ENCODE peak calls at places on chromosomes 11 and 22, in five cellular contexts. One of them, this sample, is unnamed.

GRCh38 chr11:110317516-110317932 is 21.1 kb upstream of the RDX start:
- DNase-seq in HCT116: no peak
- DNase-seq in GM12878: no peak
- DNase-seq in HepG2: no peak
- DNase-seq in K562: peak; percentile 44
- DNase-seq in this sample: peak; percentile 62

GRCh38 chr22:41030891-41031290 is 61.5 kb upstream of the EP300 start:
- DNase-seq in HCT116: no peak
- DNase-seq in GM12878: no peak
- DNase-seq in HepG2: no peak
- DNase-seq in K562: no peak
- DNase-seq in this sample: no peak

GRCh38 chr22:27732391-27732790 is 69.2 kb downstream of the MN1 start:
- DNase-seq in HCT116: no peak
- DNase-seq in GM12878: no peak
- DNase-seq in HepG2: no peak
- DNase-seq in K562: no peak
- DNase-seq in this sample: no peak

GRCh38 chr11:96341237-96342130 is 1.5 kb downstream of the MAML2 start:
- DNase-seq in HCT116: no peak
- DNase-seq in GM12878: no peak
- DNase-seq in HepG2: peak; percentile 44
- DNase-seq in K562: peak; percentile 75
- DNase-seq in this sample: peak; percentile 47

GRCh38 chr11:86115542-86116385 is 46.9 kb upstream of the PICALM start:
- DNase-seq in HCT116: no peak
- DNase-seq in GM12878: no peak
- DNase-seq in HepG2: no peak
- DNase-seq in K562: no peak
- DNase-seq in this sample: no peak

GRCh38 chr11:114260483-114260882 is 35.7 kb upstream of the NNMT start:
- DNase-seq in HCT116: no peak
- DNase-seq in GM12878: no peak
- DNase-seq in HepG2: no peak
- DNase-seq in K562: no peak
- DNase-seq in this sample: no peak

GRCh38 chr11:68454767-68455166 is 5.8 kb upstream of the PPP6R3 start:
- DNase-seq in HCT116: no peak
- DNase-seq in GM12878: no peak
- DNase-seq in HepG2: no peak
- DNase-seq in K562: no peak
- DNase-seq in this sample: no peak

GRCh38 chr22:19578180-19579004 is 54.2 kb upstream of the CLDN5 start:
- DNase-seq in HCT116: no peak
- DNase-seq in GM12878: no peak
- DNase-seq in HepG2: no peak
- DNase-seq in K562: peak; percentile 68
- DNase-seq in this sample: no peak

GRCh38 chr11:103676413-103676812 is 360.0 kb upstream of the DDI1 start:
- DNase-seq in HCT116: no peak
- DNase-seq in GM12878: no peak
- DNase-seq in HepG2: no peak
- DNase-seq in K562: no peak
- DNase-seq in this sample: no peak

GRCh38 chr11:126304457-126305072 is 705 bp downstream of the DCPS start:
- DNase-seq in HCT116: no peak
- DNase-seq in GM12878: no peak
- DNase-seq in HepG2: no peak
- DNase-seq in K562: no peak
- DNase-seq in this sample: peak; percentile 32

GRCh38 chr11:96098511-96099241 is 174.8 kb upstream of the MTMR2 start:
- DNase-seq in HCT116: no peak
- DNase-seq in GM12878: no peak
- DNase-seq in HepG2: peak; percentile 95
- DNase-seq in K562: no peak
- DNase-seq in this sample: no peak

GRCh38 chr11:107799245-107799859 is 59.2 kb downstream of the SLC35F2 start:
- DNase-seq in HCT116: peak; percentile 46
- DNase-seq in GM12878: peak; percentile 12
- DNase-seq in HepG2: peak; percentile 41
- DNase-seq in K562: peak; percentile 68
- DNase-seq in this sample: peak; percentile 60

GRCh38 chr22:47094861-47095330 is 332.4 kb downstream of the TBC1D22A start:
- DNase-seq in HCT116: no peak
- DNase-seq in GM12878: no peak
- DNase-seq in HepG2: no peak
- DNase-seq in K562: no peak
- DNase-seq in this sample: no peak

GRCh38 chr11:76415073-76415472 is 29.7 kb upstream of the EMSY start:
- DNase-seq in HCT116: no peak
- DNase-seq in GM12878: no peak
- DNase-seq in HepG2: no peak
- DNase-seq in K562: no peak
- DNase-seq in this sample: no peak

GRCh38 chr11:16606784-16607674 is 131.4 kb upstream of the C11orf58 start:
- DNase-seq in HCT116: no peak
- DNase-seq in GM12878: no peak
- DNase-seq in HepG2: no peak
- DNase-seq in K562: peak; percentile 47
- DNase-seq in this sample: peak; percentile 77

GRCh38 chr11:13972958-13973357 is 10.4 kb downstream of the SPON1 start:
- DNase-seq in HCT116: no peak
- DNase-seq in GM12878: no peak
- DNase-seq in HepG2: no peak
- DNase-seq in K562: no peak
- DNase-seq in this sample: no peak

GRCh38 chr11:13970986-13971385 is 8.5 kb downstream of the SPON1 start:
- DNase-seq in HCT116: peak; percentile 24
- DNase-seq in GM12878: no peak
- DNase-seq in HepG2: peak; percentile 30
- DNase-seq in K562: no peak
- DNase-seq in this sample: peak; percentile 64

GRCh38 chr11:13966486-13966885 is 4.0 kb downstream of the SPON1 start:
- DNase-seq in HCT116: no peak
- DNase-seq in GM12878: no peak
- DNase-seq in HepG2: no peak
- DNase-seq in K562: no peak
- DNase-seq in this sample: no peak

GRCh38 chr11:13972033-13972910 is 9.7 kb downstream of the SPON1 start:
- DNase-seq in HCT116: no peak
- DNase-seq in GM12878: no peak
- DNase-seq in HepG2: no peak
- DNase-seq in K562: no peak
- DNase-seq in this sample: no peak
- TF ChIP-seq ZBTB33 in HCT116: no peak
- TF ChIP-seq ZBTB33 in GM12878: no peak
- TF ChIP-seq ZBTB33 in HepG2: no peak
- TF ChIP-seq ZBTB33 in K562: no peak
- TF ChIP-seq ZBTB33 in this sample: no peak

DNA sequence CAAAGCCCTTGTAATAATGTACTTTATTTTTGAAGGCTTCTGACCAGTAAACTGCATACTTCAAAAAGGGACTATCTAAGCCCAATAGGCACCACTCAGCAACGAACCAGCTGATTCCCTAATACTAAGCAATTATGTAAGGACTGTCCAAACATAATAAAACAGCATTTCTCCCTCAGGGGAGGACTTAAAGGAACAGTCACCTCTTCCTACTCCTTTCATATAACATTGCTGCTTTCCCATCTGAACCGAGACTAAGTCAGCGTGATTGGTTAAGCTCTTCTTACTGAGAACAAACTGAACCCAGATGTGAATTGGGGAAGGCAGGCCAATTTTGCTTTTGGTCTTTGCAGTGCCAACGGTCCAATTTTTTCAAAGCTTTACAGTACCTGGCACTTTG is 420.0 kb downstream of the METTL15 start:
- DNase-seq in HCT116: no peak
- DNase-seq in GM12878: no peak
- DNase-seq in HepG2: no peak
- DNase-seq in K562: no peak
- DNase-seq in this sample: no peak
- TF ChIP-seq YY1 in HCT116: no peak
- TF ChIP-seq YY1 in GM12878: no peak
- TF ChIP-seq YY1 in HepG2: no peak
- TF ChIP-seq YY1 in K562: no peak
- TF ChIP-seq YY1 in this sample: no peak

GRCh38 chr11:122235615-122236014 is 119.6 kb upstream of the BLID start:
- DNase-seq in HCT116: no peak
- DNase-seq in GM12878: no peak
- DNase-seq in HepG2: no peak
- DNase-seq in K562: no peak
- DNase-seq in this sample: no peak

GRCh38 chr11:122229611-122230386 is 113.8 kb upstream of the BLID start:
- DNase-seq in HCT116: no peak
- DNase-seq in GM12878: no peak
- DNase-seq in HepG2: peak; percentile 75
- DNase-seq in K562: no peak
- DNase-seq in this sample: no peak

GRCh38 chr11:122230387-122230760 is 114.4 kb upstream of the BLID start:
- DNase-seq in HCT116: no peak
- DNase-seq in GM12878: no peak
- DNase-seq in HepG2: no peak
- DNase-seq in K562: no peak
- DNase-seq in this sample: no peak

GRCh38 chr11:122232985-122233384 is 117.0 kb upstream of the BLID start:
- DNase-seq in HCT116: no peak
- DNase-seq in GM12878: no peak
- DNase-seq in HepG2: no peak
- DNase-seq in K562: no peak
- DNase-seq in this sample: no peak

GRCh38 chr11:122234257-122234656 is 118.2 kb upstream of the BLID start:
- DNase-seq in HCT116: no peak
- DNase-seq in GM12878: no peak
- DNase-seq in HepG2: no peak
- DNase-seq in K562: no peak
- DNase-seq in this sample: no peak
- TF ChIP-seq ZBTB33 in HCT116: no peak
- TF ChIP-seq ZBTB33 in GM12878: no peak
- TF ChIP-seq ZBTB33 in HepG2: no peak
- TF ChIP-seq ZBTB33 in K562: no peak
- TF ChIP-seq ZBTB33 in this sample: no peak

DNA sequence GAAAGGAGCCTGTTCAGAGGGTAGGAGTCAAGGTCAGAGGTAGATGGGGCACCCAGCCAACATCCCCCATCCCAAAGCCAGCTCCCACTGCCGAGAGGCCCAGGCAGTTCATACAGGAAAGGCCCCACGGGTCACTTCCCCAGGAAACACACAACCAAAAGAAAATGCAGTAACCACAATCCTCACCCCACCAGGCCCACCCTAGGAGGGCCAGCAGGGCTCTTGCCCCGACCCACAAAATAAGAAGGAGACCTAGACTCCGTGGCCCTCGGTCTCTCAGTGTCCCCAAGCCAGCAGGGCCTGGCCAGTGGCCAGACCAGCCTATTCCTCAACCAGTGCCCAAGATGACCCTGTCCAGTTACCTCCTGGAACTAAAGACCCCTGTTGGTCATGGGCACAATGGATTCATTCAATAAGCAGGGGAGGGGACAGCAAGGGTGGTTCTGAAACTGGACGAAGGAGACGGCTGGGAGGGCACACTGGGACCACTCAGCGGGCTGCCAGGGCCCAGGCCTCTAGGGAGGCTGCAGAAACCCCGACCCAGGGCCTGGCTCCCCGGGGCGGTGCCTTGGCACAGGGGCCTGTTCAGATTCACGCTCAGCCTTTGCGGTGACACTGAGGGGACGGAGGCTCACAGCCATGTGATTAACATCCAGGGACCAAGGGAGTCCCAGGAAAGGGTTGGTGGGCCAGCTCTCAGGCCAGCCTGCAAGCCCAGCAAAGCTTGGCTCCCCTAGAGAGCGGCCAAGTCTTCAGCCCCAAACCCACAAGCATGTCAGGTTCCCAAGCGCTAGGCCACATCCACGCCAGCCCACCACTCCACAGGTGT is 5.5 kb downstream of the RAB3IL1 start:
- DNase-seq in HCT116: no peak
- DNase-seq in GM12878: no peak
- DNase-seq in HepG2: no peak
- DNase-seq in K562: no peak
- DNase-seq in this sample: peak; percentile 25
- TF ChIP-seq YY1 in HCT116: no peak
- TF ChIP-seq YY1 in GM12878: no peak
- TF ChIP-seq YY1 in HepG2: no peak
- TF ChIP-seq YY1 in K562: no peak
- TF ChIP-seq YY1 in this sample: no peak

DNA sequence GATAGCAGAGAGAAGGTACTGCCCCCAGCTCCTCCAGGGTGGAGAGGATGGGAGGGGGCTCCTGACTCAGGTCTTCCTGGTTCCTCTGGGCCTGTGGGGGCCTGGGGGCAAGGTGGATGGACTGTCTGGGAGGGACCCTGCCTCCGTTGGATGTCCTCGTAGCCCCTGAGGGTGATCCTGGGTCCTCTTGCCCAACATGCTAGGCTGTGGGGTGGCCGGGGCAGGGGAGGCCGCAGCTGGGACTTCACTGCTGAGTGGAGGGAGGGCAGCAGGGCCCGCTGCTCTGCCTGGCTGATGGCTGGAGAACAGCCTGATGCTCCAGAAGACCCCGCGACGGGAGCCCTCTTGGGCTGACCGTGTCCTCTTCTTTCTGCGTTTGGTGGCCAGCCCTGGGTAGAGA is 13.4 kb downstream of the FRMD8 start:
- DNase-seq in HCT116: no peak
- DNase-seq in GM12878: no peak
- DNase-seq in HepG2: no peak
- DNase-seq in K562: no peak
- DNase-seq in this sample: no peak
- TF ChIP-seq ZBTB33 in HCT116: no peak
- TF ChIP-seq ZBTB33 in GM12878: no peak
- TF ChIP-seq ZBTB33 in HepG2: no peak
- TF ChIP-seq ZBTB33 in K562: no peak
- TF ChIP-seq ZBTB33 in this sample: no peak